ENCODE peak calls at places on chromosomes 5 and 9, in six cellular contexts. Q is sigmoid colon, S is A549, W is adrenal gland, C is IMR-90, Z is breast epithelium. X is an unnamed sample.
A peak's percentile ranks its signal among the peaks of the same experiment; 100 is the strongest.

GRCh38 chr9:1005043-1005667 is 28.7 kb downstream of the DMRT3 start:
- DNase-seq in Q (no peak), W (peak; percentile 22), Z (no peak), C (peak; percentile 47), S (peak; percentile 25), X (no peak)

GRCh38 chr5:115455241-115455640 is 89.3 kb downstream of the FEM1C start:
- DNase-seq in S (no peak), Z (no peak), W (peak; percentile 40), C (peak; percentile 85), Q (no peak), X (no peak)

GRCh38 chr5:2282034-2282690 is 399.4 kb upstream of the IRX4 start:
- DNase-seq in S (no peak), Z (no peak), Q (peak; percentile 55), C (no peak), W (no peak), X (no peak)

GRCh38 chr5:8114597-8115266 is 245.8 kb downstream of the MTRR start:
- DNase-seq in S (no peak), Z (no peak), Q (no peak), C (no peak), W (no peak), X (no peak)

GRCh38 chr5:134649163-134649916 is 755 bp downstream of the SEC24A start:
- DNase-seq in S (peak; percentile 29), W (no peak), Z (no peak), C (peak; percentile 8), Q (peak; percentile 27), X (no peak)

GRCh38 chr9:94974154-94974860 is 247.8 kb downstream of the AOPEP start:
- DNase-seq in Z (no peak), C (no peak), S (no peak), Q (no peak), W (no peak), X (no peak)

GRCh38 chr5:158116965-158117364 is 258.0 kb upstream of the CLINT1 start:
- DNase-seq in S (no peak), Z (no peak), Q (no peak), C (no peak), W (no peak), X (no peak)

GRCh38 chr5:121691478-121691877 is 160.2 kb upstream of the FTMT start:
- DNase-seq in W (peak; percentile 73), Z (no peak), Q (no peak), C (no peak), S (no peak), X (no peak)

GRCh38 chr5:138659121-138659520 is 83.9 kb upstream of the HSPA9 start:
- DNase-seq in W (no peak), Q (peak; percentile 13), C (no peak), S (no peak), Z (peak; percentile 34), X (no peak)

GRCh38 chr9:25350011-25350410 is 328.2 kb downstream of the TUSC1 start:
- DNase-seq in Q (no peak), W (no peak), Z (no peak), C (no peak), S (no peak), X (no peak)

GRCh38 chr9:130199605-130200004 is 27.4 kb downstream of the NCS1 start:
- DNase-seq in C (peak; percentile 87), W (no peak), Q (no peak), S (no peak), Z (no peak), X (no peak)

GRCh38 chr9:81531511-81531910 is 157.8 kb downstream of the TLE1 start:
- DNase-seq in Z (no peak), C (no peak), W (no peak), S (no peak), Q (no peak), X (no peak)

GRCh38 chr5:114310666-114311065 is 51.2 kb upstream of the KCNN2 start:
- DNase-seq in Q (no peak), S (no peak), C (no peak), Z (no peak), W (no peak), X (no peak)

GRCh38 chr5:180387798-180388197 is 34.7 kb upstream of the GFPT2 start:
- DNase-seq in Z (peak; percentile 15), W (no peak), Q (no peak), C (no peak), S (no peak), X (no peak)

GRCh38 chr5:105331558-105331957 is 1769.0 kb upstream of the NUDT12 start:
- DNase-seq in Q (no peak), W (no peak), C (no peak), Z (no peak), S (no peak), X (no peak)

GRCh38 chr9:110750272-110750671 is 81.7 kb downstream of the MUSK start:
- DNase-seq in S (no peak), C (no peak), Z (no peak), Q (peak; percentile 81), W (peak; percentile 31), X (peak; percentile 90)

GRCh38 chr5:146447734-146448380 is 724 bp downstream of the TCERG1 start:
- DNase-seq in Z (no peak), S (no peak), Q (no peak), W (no peak), C (peak; percentile 55), X (no peak)

GRCh38 chr9:98860871-98861293 is 53.4 kb downstream of the GALNT12 start:
- DNase-seq in Q (peak; percentile 92), S (peak; percentile 21), Z (no peak), C (peak; percentile 95), W (peak; percentile 89), X (peak; percentile 91)

GRCh38 chr5:31442253-31442820 is 89.6 kb downstream of the DROSHA start:
- DNase-seq in W (no peak), Q (no peak), Z (no peak), S (no peak), C (peak; percentile 50), X (no peak)

GRCh38 chr9:13296972-13297371 is 17.5 kb upstream of the MPDZ start:
- DNase-seq in C (no peak), Q (no peak), W (no peak), S (no peak), Z (no peak), X (no peak)

GRCh38 chr5:172274951-172275753 is 8.4 kb downstream of the UBTD2 start:
- DNase-seq in C (no peak), Z (no peak), W (no peak), S (no peak), Q (no peak), X (no peak)

GRCh38 chr5:91381774-91382492 is 1.2 kb downstream of the ARRDC3 start:
- DNase-seq in S (peak; percentile 65), Z (peak; percentile 76), C (peak; percentile 89), W (peak; percentile 81), Q (peak; percentile 87), X (peak; percentile 86)
- TF ChIP-seq POLR2A in S (no peak), Z (peak; percentile 19), C (no peak), W (no peak), Q (no peak), X (no peak)

GRCh38 chr5:120231563-120231962 is 232.5 kb upstream of the PRR16 start:
- DNase-seq in Q (no peak), W (no peak), S (no peak), Z (no peak), C (no peak), X (no peak)

GRCh38 chr5:120229036-120229435 is 235.1 kb upstream of the PRR16 start:
- DNase-seq in Q (no peak), W (no peak), Z (no peak), C (no peak), S (no peak), X (no peak)

DNA sequence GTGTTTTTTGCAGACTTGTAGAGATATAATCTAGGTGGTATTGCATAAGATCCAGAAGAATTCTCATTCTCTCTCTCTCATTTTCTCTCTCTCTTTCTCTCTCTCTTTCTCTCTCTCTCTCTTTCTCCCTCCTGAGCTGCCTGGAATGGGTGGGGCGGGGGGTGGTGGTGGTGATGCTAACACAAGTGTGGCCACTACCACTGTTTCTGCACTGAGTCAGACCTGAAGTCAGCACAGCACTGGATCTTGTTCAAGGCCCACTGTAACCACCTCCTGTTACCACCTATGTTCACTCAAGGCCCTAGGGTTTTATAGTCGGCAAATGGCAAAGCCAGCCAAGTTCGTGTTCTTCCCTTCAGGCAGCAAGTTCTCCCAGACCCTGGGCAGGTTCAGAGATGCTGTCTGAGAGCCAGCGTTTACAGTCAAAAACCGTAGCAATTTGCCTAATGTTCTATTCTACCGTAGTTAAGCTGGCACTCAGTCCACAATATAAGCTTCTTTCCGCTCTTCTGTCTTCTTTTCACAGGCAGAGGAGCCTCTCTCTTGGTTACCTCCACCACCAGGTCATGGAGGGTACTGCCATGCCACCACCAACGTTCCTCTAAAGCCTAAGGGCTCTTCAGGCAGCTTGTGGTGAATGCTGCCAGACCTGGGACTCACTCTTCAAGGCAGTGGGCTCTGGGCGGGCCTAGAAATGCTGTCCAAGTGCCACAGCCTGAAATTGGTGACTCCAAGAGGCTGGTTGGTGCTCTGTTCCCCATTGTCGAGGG is 235.7 kb upstream of the PRR16 start:
- DNase-seq in Z (no peak), W (no peak), Q (no peak), C (no peak), S (no peak), X (no peak)
- TF ChIP-seq CTCF in Z (no peak), W (no peak), Q (no peak), C (no peak), S (no peak), X (no peak)

GRCh38 chr9:113620016-113620376 is 156.5 kb downstream of the RGS3 start:
- DNase-seq in Z (no peak), W (no peak), S (no peak), Q (no peak), C (no peak), X (peak; percentile 83)

GRCh38 chr9:113622038-113622437 is 158.5 kb downstream of the RGS3 start:
- DNase-seq in Q (no peak), C (no peak), Z (no peak), W (no peak), S (no peak), X (no peak)

GRCh38 chr9:113620377-113621161 is 157.0 kb downstream of the RGS3 start:
- DNase-seq in C (peak; percentile 93), Z (peak; percentile 79), W (peak; percentile 92), Q (peak; percentile 91), S (peak; percentile 86), X (peak; percentile 52)

GRCh38 chr9:113622600-113623400 is 159.3 kb downstream of the RGS3 start:
- DNase-seq in W (no peak), C (peak; percentile 89), Z (no peak), Q (peak; percentile 62), S (peak; percentile 74), X (no peak)

GRCh38 chr9:113621309-113621791 is 157.8 kb downstream of the RGS3 start:
- DNase-seq in S (no peak), Z (no peak), Q (peak; percentile 89), C (peak; percentile 93), W (peak; percentile 73), X (peak; percentile 94)
- TF ChIP-seq POLR2A in S (no peak), Z (no peak), Q (no peak), C (peak; percentile 90), W (no peak), X (no peak)

GRCh38 chr5:96903300-96903699 is 27.0 kb downstream of the ERAP2 start:
- DNase-seq in S (no peak), Z (no peak), W (no peak), C (peak; percentile 47), Q (no peak), X (no peak)

GRCh38 chr5:96904054-96904931 is 28.0 kb downstream of the ERAP2 start:
- DNase-seq in W (no peak), S (no peak), C (peak; percentile 59), Z (no peak), Q (no peak), X (no peak)

GRCh38 chr5:96902876-96903275 is 26.6 kb downstream of the ERAP2 start:
- DNase-seq in Z (no peak), S (no peak), Q (no peak), W (no peak), C (no peak), X (no peak)

GRCh38 chr5:96901841-96902240 is 25.5 kb downstream of the ERAP2 start:
- DNase-seq in Q (no peak), W (no peak), C (no peak), S (no peak), Z (no peak), X (no peak)

GRCh38 chr5:96901384-96901783 is 25.1 kb downstream of the ERAP2 start:
- DNase-seq in C (no peak), Z (no peak), W (no peak), Q (no peak), S (no peak), X (no peak)
- TF ChIP-seq CTCF in C (peak; percentile 7), Z (no peak), W (no peak), Q (no peak), S (no peak), X (no peak)

X was measured in lower leg skin.